ENCODE peak calls at places on chromosomes 2 and 18, in six cellular contexts. One of them, this sample, is unnamed.

GRCh38 chr18:49257609-49258008 is 202.8 kb downstream of the DYM start:
- DNase-seq in HepG2: no peak
- DNase-seq in endothelial cell of umbilical vein: no peak
- DNase-seq in A549: no peak
- DNase-seq in H1: no peak
- DNase-seq in WTC11: no peak
- DNase-seq in this sample: no peak

GRCh38 chr18:28794459-28795245 is 617.7 kb upstream of the CDH2 start:
- DNase-seq in endothelial cell of umbilical vein: peak
- DNase-seq in WTC11: no peak
- DNase-seq in H1: no peak
- DNase-seq in A549: peak
- DNase-seq in HepG2: no peak
- DNase-seq in this sample: no peak

GRCh38 chr2:98875081-98875728 is 60.8 kb downstream of the CRACDL start:
- DNase-seq in H1: peak
- DNase-seq in WTC11: no peak
- DNase-seq in HepG2: no peak
- DNase-seq in endothelial cell of umbilical vein: no peak
- DNase-seq in A549: no peak
- DNase-seq in this sample: no peak

GRCh38 chr2:11702946-11703345 is 33.0 kb upstream of the NTSR2 start:
- DNase-seq in WTC11: no peak
- DNase-seq in endothelial cell of umbilical vein: no peak
- DNase-seq in H1: no peak
- DNase-seq in HepG2: no peak
- DNase-seq in A549: no peak
- DNase-seq in this sample: no peak

GRCh38 chr2:25379535-25379934 is 37.8 kb upstream of the DNMT3A start:
- DNase-seq in WTC11: peak
- DNase-seq in H1: peak
- DNase-seq in A549: no peak
- DNase-seq in endothelial cell of umbilical vein: no peak
- DNase-seq in HepG2: no peak
- DNase-seq in this sample: no peak

GRCh38 chr2:20113004-20113796 is 61.8 kb upstream of the LAPTM4A start:
- DNase-seq in endothelial cell of umbilical vein: no peak
- DNase-seq in H1: no peak
- DNase-seq in HepG2: no peak
- DNase-seq in A549: no peak
- DNase-seq in WTC11: no peak
- DNase-seq in this sample: no peak

GRCh38 chr2:147051814-147052213 is 793.0 kb upstream of the ACVR2A start:
- DNase-seq in A549: no peak
- DNase-seq in HepG2: no peak
- DNase-seq in H1: no peak
- DNase-seq in endothelial cell of umbilical vein: no peak
- DNase-seq in WTC11: no peak
- DNase-seq in this sample: no peak

GRCh38 chr18:27763936-27764335 is 413.0 kb downstream of the CDH2 start:
- DNase-seq in WTC11: no peak
- DNase-seq in HepG2: no peak
- DNase-seq in A549: no peak
- DNase-seq in endothelial cell of umbilical vein: no peak
- DNase-seq in H1: no peak
- DNase-seq in this sample: no peak

GRCh38 chr2:86037795-86038192 is 67.9 kb downstream of the POLR1A start:
- DNase-seq in endothelial cell of umbilical vein: no peak
- DNase-seq in A549: no peak
- DNase-seq in WTC11: no peak
- DNase-seq in HepG2: no peak
- DNase-seq in H1: no peak
- DNase-seq in this sample: no peak

GRCh38 chr2:15965564-15966019 is 25.2 kb downstream of the MYCN start:
- DNase-seq in WTC11: no peak
- DNase-seq in H1: no peak
- DNase-seq in HepG2: no peak
- DNase-seq in endothelial cell of umbilical vein: no peak
- DNase-seq in A549: no peak
- DNase-seq in this sample: no peak

GRCh38 chr2:234977228-234977679 is 25.4 kb downstream of the SH3BP4 start:
- DNase-seq in WTC11: no peak
- DNase-seq in H1: no peak
- DNase-seq in HepG2: peak
- DNase-seq in endothelial cell of umbilical vein: no peak
- DNase-seq in A549: no peak
- DNase-seq in this sample: no peak

GRCh38 chr18:7111134-7111533 is 6.5 kb downstream of the LAMA1 start:
- DNase-seq in endothelial cell of umbilical vein: no peak
- DNase-seq in A549: no peak
- DNase-seq in H1: no peak
- DNase-seq in HepG2: no peak
- DNase-seq in WTC11: no peak
- DNase-seq in this sample: no peak

GRCh38 chr18:7116832-7117389 is 686 bp downstream of the LAMA1 start:
- DNase-seq in endothelial cell of umbilical vein: no peak
- DNase-seq in H1: peak
- DNase-seq in HepG2: no peak
- DNase-seq in WTC11: peak
- DNase-seq in A549: no peak
- DNase-seq in this sample: no peak

GRCh38 chr18:7117390-7118355 is at the start of gene LAMA1:
- DNase-seq in WTC11: peak
- DNase-seq in endothelial cell of umbilical vein: no peak
- DNase-seq in A549: no peak
- DNase-seq in H1: peak
- DNase-seq in HepG2: no peak
- DNase-seq in this sample: no peak

DNA sequence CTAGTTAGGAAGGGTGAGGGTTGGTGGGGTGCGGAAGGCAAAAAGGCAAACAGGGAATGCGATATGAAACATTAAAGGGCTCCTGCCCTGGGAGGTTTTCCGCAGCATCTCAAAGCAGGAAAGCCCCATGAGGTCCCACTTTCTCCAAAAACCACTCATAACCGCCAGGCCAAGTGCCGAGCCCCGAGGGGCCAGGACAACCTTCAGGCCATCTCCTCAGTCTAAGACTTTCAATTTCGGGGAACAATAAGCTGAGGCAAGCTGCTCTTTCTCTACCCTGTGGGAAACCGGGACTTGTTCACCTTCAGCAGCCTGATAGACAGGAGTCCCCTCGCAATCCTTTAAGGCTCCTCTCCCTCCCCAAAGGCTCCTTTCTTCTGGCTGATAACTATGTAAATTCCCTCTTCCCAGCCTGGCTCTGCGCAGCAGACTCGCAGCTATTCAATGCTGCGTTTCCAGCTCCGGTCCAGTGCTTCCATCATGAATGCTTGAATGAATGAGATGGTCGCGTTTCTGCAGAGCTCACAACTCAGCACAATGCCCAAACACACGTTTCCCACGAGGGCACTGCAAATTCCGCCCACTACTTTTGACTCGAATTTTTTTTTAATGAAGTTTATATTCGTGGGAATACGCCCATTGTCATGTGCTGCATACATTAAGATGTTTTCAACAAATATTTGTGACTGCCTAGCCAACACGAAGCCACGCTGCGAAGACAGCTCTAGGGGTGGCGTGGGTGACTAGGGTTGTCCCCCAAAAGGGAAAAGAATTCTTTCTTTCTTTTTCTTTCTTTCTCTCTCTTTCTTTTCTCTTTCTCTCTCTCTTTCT is 1.4 kb downstream of the LAMA1 start:
- DNase-seq in endothelial cell of umbilical vein: no peak
- DNase-seq in WTC11: peak
- DNase-seq in A549: no peak
- DNase-seq in H1: peak
- DNase-seq in HepG2: no peak
- DNase-seq in this sample: no peak
- TF ChIP-seq JUN in endothelial cell of umbilical vein: no peak
- TF ChIP-seq JUN in WTC11: no peak
- TF ChIP-seq JUN in A549: no peak
- TF ChIP-seq JUN in H1: no peak
- TF ChIP-seq JUN in HepG2: no peak
- TF ChIP-seq JUN in this sample: no peak

GRCh38 chr2:45596761-45597160 is 14.3 kb downstream of the SRBD1 start:
- DNase-seq in WTC11: no peak
- DNase-seq in H1: no peak
- DNase-seq in A549: no peak
- DNase-seq in HepG2: no peak
- DNase-seq in endothelial cell of umbilical vein: no peak
- DNase-seq in this sample: no peak
- TF ChIP-seq JUN in WTC11: no peak
- TF ChIP-seq JUN in H1: no peak
- TF ChIP-seq JUN in A549: no peak
- TF ChIP-seq JUN in HepG2: no peak
- TF ChIP-seq JUN in endothelial cell of umbilical vein: no peak
- TF ChIP-seq JUN in this sample: no peak

GRCh38 chr2:142937347-142937746 is 59.9 kb downstream of the KYNU start:
- DNase-seq in A549: no peak
- DNase-seq in endothelial cell of umbilical vein: no peak
- DNase-seq in HepG2: no peak
- DNase-seq in WTC11: no peak
- DNase-seq in H1: no peak
- DNase-seq in this sample: no peak
- TF ChIP-seq JUN in A549: no peak
- TF ChIP-seq JUN in endothelial cell of umbilical vein: no peak
- TF ChIP-seq JUN in HepG2: no peak
- TF ChIP-seq JUN in WTC11: no peak
- TF ChIP-seq JUN in H1: no peak
- TF ChIP-seq JUN in this sample: no peak

DNA sequence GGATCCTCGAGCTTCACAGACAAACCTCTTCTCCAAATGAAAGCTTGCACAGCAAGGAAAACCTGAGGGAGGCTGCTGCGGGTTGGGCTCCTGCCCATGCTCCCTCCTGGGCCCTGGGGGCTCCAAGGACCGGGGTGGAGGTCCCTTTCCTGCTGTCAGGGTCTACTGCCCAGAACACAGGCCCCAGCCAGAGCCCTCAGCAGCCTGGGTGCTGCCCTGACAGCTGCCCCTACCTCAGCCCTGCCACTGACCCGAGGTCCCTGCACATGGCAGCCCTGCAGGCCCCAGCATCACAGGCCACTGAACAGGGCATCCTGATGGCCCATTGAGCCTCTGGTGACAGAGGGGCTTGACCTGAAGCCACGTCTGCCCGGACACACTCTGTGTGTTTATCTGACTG is 41.0 kb downstream of the CROCC2 start:
- DNase-seq in HepG2: no peak
- DNase-seq in H1: no peak
- DNase-seq in A549: no peak
- DNase-seq in WTC11: no peak
- DNase-seq in endothelial cell of umbilical vein: no peak
- DNase-seq in this sample: no peak
- TF ChIP-seq JUN in HepG2: no peak
- TF ChIP-seq JUN in H1: no peak
- TF ChIP-seq JUN in A549: no peak
- TF ChIP-seq JUN in WTC11: no peak
- TF ChIP-seq JUN in endothelial cell of umbilical vein: no peak
- TF ChIP-seq JUN in this sample: no peak

DNA sequence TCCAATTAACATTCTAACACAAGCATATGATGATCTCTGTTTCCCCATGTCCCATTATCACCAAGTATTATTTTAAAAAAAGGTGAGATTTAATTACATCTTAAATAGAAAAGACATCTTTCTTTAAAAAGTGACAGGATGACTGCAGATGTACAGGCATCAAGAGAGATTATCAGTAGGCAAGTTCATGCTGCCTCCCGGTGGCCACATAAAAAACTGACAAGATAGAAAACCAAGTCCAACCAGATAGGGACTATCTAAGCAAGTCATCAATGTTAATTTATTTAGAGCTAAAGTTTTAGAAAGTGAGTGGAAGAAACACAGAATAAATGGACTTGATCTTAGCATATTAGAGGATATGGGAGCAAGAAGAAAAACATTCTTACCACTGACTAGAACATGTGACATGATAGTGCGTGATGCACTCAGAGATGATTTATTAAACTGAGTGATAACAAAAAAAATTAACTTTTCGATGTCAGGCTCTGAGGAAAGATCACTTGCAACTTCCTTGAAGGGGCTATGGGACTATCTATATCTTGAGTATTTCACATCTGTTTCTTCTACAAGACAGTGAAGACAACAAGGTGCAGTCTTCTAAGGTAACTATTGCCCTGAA is 5.4 kb upstream of the TDRD15 start:
- DNase-seq in WTC11: peak
- DNase-seq in H1: no peak
- DNase-seq in HepG2: peak
- DNase-seq in A549: peak
- DNase-seq in endothelial cell of umbilical vein: peak
- DNase-seq in this sample: peak
- TF ChIP-seq JUN in WTC11: no peak
- TF ChIP-seq JUN in H1: no peak
- TF ChIP-seq JUN in HepG2: no peak
- TF ChIP-seq JUN in A549: no peak
- TF ChIP-seq JUN in endothelial cell of umbilical vein: no peak
- TF ChIP-seq JUN in this sample: no peak

DNA sequence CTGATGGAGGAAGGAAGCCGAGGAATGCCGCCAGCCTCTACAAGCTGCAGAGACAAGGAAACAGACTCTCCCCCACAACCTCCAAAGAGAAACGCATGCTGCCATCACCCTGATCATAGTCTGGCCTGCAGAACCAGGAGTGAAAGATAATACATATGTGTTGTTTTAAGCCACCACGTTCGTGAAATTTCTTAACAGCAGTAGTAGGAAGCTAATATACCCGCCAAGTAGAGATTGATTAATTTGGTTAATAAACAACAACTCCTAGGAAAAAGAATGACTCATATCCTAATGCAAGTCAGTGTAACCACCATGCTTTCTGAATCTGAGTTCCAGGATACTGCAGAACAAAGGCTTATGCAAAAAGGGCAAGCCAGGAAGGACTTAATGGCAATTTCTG is 36.6 kb downstream of the LONRF2 start:
- DNase-seq in HepG2: no peak
- DNase-seq in A549: peak
- DNase-seq in WTC11: no peak
- DNase-seq in H1: no peak
- DNase-seq in endothelial cell of umbilical vein: peak
- DNase-seq in this sample: no peak
- TF ChIP-seq JUN in HepG2: no peak
- TF ChIP-seq JUN in A549: no peak
- TF ChIP-seq JUN in WTC11: no peak
- TF ChIP-seq JUN in H1: no peak
- TF ChIP-seq JUN in endothelial cell of umbilical vein: peak
- TF ChIP-seq JUN in this sample: no peak

GRCh38 chr2:115606350-115606749 is 1163.9 kb downstream of the DPP10 start:
- DNase-seq in WTC11: no peak
- DNase-seq in H1: no peak
- DNase-seq in endothelial cell of umbilical vein: no peak
- DNase-seq in HepG2: no peak
- DNase-seq in A549: no peak
- DNase-seq in this sample: no peak

GRCh38 chr2:115610888-115611287 is 1168.4 kb downstream of the DPP10 start:
- DNase-seq in WTC11: no peak
- DNase-seq in A549: no peak
- DNase-seq in H1: no peak
- DNase-seq in HepG2: no peak
- DNase-seq in endothelial cell of umbilical vein: no peak
- DNase-seq in this sample: no peak

GRCh38 chr2:115609978-115610377 is 1167.5 kb downstream of the DPP10 start:
- DNase-seq in endothelial cell of umbilical vein: no peak
- DNase-seq in H1: no peak
- DNase-seq in HepG2: no peak
- DNase-seq in WTC11: no peak
- DNase-seq in A549: no peak
- DNase-seq in this sample: no peak
- TF ChIP-seq JUN in endothelial cell of umbilical vein: no peak
- TF ChIP-seq JUN in H1: no peak
- TF ChIP-seq JUN in HepG2: no peak
- TF ChIP-seq JUN in WTC11: no peak
- TF ChIP-seq JUN in A549: no peak
- TF ChIP-seq JUN in this sample: no peak

This sample was measured in K562.